ENCODE peak calls at places on chromosomes 7 and 10, in six cellular contexts. U is CD4-positive, alpha-beta memory T cell; I is effector memory CD4-positive, alpha-beta T cell; M is A549; Z is neuronal stem cell; L is right lobe of liver. T is an unnamed sample.

GRCh38 chr10:89516149-89516832 is 19.1 kb downstream of the SLC16A12 start:
- DNase-seq in I (no peak), M (peak; percentile 27), Z (no peak), U (no peak), L (no peak), T (peak; percentile 48)

GRCh38 chr10:36872702-36873393 is 252.6 kb upstream of the ANKRD30A start:
- DNase-seq in U (no peak), L (no peak), M (no peak), I (no peak), Z (no peak), T (no peak)

GRCh38 chr7:1040790-1041189 is 3.6 kb upstream of the GPR146 start:
- DNase-seq in M (no peak), Z (no peak), U (no peak), L (no peak), I (no peak), T (no peak)

GRCh38 chr7:106982415-106982814 is 62.1 kb upstream of the PRKAR2B start:
- DNase-seq in U (no peak), I (no peak), L (no peak), M (no peak), Z (no peak), T (no peak)

GRCh38 chr10:48609899-48610584 is 5.2 kb upstream of the ARHGAP22 start:
- DNase-seq in Z (no peak), L (no peak), U (no peak), I (no peak), M (no peak), T (no peak)

GRCh38 chr7:29988391-29989256 is 977 bp downstream of the SCRN1 start:
- DNase-seq in L (peak; percentile 66), M (peak; percentile 84), I (no peak), U (peak; percentile 19), Z (peak; percentile 26), T (peak; percentile 59)

GRCh38 chr10:127999291-127999690 is 92.4 kb downstream of the PTPRE start:
- DNase-seq in Z (no peak), M (no peak), U (no peak), L (no peak), I (no peak), T (no peak)

GRCh38 chr10:121449457-121450045 is 148.7 kb downstream of the FGFR2 start:
- DNase-seq in U (no peak), I (no peak), Z (no peak), L (no peak), M (no peak), T (no peak)

GRCh38 chr10:35506741-35507140 is 98.4 kb upstream of the GJD4 start:
- DNase-seq in M (no peak), Z (no peak), L (no peak), U (no peak), I (no peak), T (no peak)

GRCh38 chr10:93060887-93061593 is 442 bp downstream of the CYP26C1 start:
- DNase-seq in L (no peak), I (no peak), M (no peak), U (no peak), Z (no peak), T (no peak)

GRCh38 chr7:17070117-17070750 is 188.5 kb upstream of the AGR3 start:
- DNase-seq in M (no peak), L (no peak), Z (no peak), U (no peak), I (no peak), T (no peak)

GRCh38 chr7:72335561-72336381 is 76.4 kb downstream of the CALN1 start:
- DNase-seq in U (no peak), L (no peak), I (no peak), Z (no peak), M (no peak), T (no peak)

GRCh38 chr7:125059861-125060456 is 130.3 kb upstream of the POT1 start:
- DNase-seq in M (no peak), I (no peak), L (no peak), Z (no peak), U (no peak), T (no peak)

GRCh38 chr7:26500749-26501352 is 209.2 kb downstream of the SNX10 start:
- DNase-seq in Z (no peak), U (peak; percentile 8), L (no peak), I (no peak), M (peak; percentile 49), T (no peak)

GRCh38 chr10:93073539-93074136 is at the start of gene CYP26A1:
- DNase-seq in L (peak; percentile 80), Z (no peak), M (peak; percentile 60), U (no peak), I (no peak), T (no peak)

GRCh38 chr7:26990268-26990667 is 105.5 kb downstream of the HOXA1 start:
- DNase-seq in Z (no peak), M (no peak), U (no peak), I (no peak), L (no peak), T (no peak)

GRCh38 chr10:79079490-79080355 is 11.0 kb downstream of the ZMIZ1 start:
- DNase-seq in U (no peak), I (no peak), M (peak; percentile 41), L (no peak), Z (no peak), T (peak; percentile 62)

GRCh38 chr10:21926949-21927348 is 76.6 kb downstream of the DNAJC1 start:
- DNase-seq in L (no peak), Z (no peak), M (peak; percentile 74), U (no peak), I (no peak), T (no peak)

GRCh38 chr7:129952653-129953560 is at the start of gene UBE2H:
- DNase-seq in M (peak; percentile 92), Z (peak; percentile 95), U (peak; percentile 85), L (peak; percentile 95), I (peak; percentile 87), T (peak; percentile 92)

GRCh38 chr10:70442332-70442988 is 979 bp upstream of the NODAL start:
- DNase-seq in U (no peak), L (no peak), I (no peak), M (no peak), Z (no peak), T (no peak)

GRCh38 chr7:36430171-36430570 is 40.5 kb downstream of the ANLN start:
- DNase-seq in U (no peak), I (no peak), Z (no peak), M (no peak), L (no peak), T (no peak)

GRCh38 chr7:79810945-79811344 is 323.7 kb upstream of the GNAI1 start:
- DNase-seq in U (no peak), I (no peak), Z (no peak), L (no peak), M (no peak), T (no peak)

GRCh38 chr10:28564905-28565304 is 32.0 kb downstream of the WAC start:
- DNase-seq in U (no peak), I (no peak), Z (no peak), L (no peak), M (no peak), T (no peak)

GRCh38 chr10:59135275-59135674 is 41.2 kb upstream of the PHYHIPL start:
- DNase-seq in I (no peak), M (no peak), L (peak; percentile 37), Z (no peak), U (no peak), T (no peak)

GRCh38 chr10:63547628-63548356 is 26.6 kb downstream of the REEP3 start:
- DNase-seq in M (no peak), I (no peak), L (no peak), Z (no peak), U (no peak), T (peak; percentile 17)

GRCh38 chr10:44806895-44807294 is 104.2 kb upstream of the TMEM72 start:
- DNase-seq in Z (no peak), M (no peak), U (no peak), I (no peak), L (no peak), T (no peak)

GRCh38 chr7:157292258-157292657 is 44.5 kb upstream of the DNAJB6 start:
- DNase-seq in Z (no peak), I (no peak), M (no peak), L (no peak), U (no peak), T (no peak)
- H3K27ac ChIP-seq in Z (no peak overlapping the region), I (no peak overlapping the region), M (peak overlapping the region; percentile 23), L (no peak overlapping the region), U (no peak overlapping the region), T (no peak overlapping the region)

DNA sequence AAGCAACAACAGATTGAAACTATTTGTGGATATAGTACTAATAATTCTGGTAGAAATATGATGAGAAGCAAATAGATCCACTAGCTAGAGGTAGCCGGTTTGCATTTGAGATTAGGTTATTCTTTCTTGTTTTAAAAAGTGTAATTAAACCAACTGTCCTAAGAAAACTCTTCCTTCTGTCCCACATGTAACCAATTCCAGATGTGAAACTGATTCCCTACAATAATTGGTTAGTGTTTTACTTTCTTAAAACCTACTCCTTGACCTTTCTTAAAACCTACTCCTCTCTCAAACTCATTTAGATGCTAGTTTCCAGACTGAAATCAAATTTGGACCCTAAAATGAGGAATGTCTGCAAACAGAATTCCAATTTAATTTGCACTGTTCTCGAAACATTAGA is 521.5 kb downstream of the SUGCT start:
- DNase-seq in I (no peak), Z (no peak), L (no peak), M (no peak), U (no peak), T (no peak)
- H3K4me3 ChIP-seq in I (no peak overlapping the region), Z (no peak overlapping the region), L (no peak overlapping the region), M (no peak overlapping the region), U (no peak overlapping the region), T (no peak overlapping the region)

GRCh38 chr10:71968553-71969474 is 4.6 kb downstream of the CHST3 start:
- DNase-seq in M (peak; percentile 51), U (no peak), I (no peak), Z (no peak), L (no peak), T (no peak)

GRCh38 chr10:71970869-71971268 is 6.7 kb downstream of the CHST3 start:
- DNase-seq in L (no peak), M (no peak), Z (no peak), U (no peak), I (no peak), T (no peak)

GRCh38 chr10:71970331-71970730 is 6.1 kb downstream of the CHST3 start:
- DNase-seq in I (no peak), U (no peak), M (peak; percentile 79), L (no peak), Z (no peak), T (no peak)

GRCh38 chr10:71971311-71971731 is 7.1 kb downstream of the CHST3 start:
- DNase-seq in U (no peak), Z (no peak), M (no peak), I (no peak), L (no peak), T (no peak)

GRCh38 chr10:71969929-71970328 is 5.7 kb downstream of the CHST3 start:
- DNase-seq in L (no peak), Z (no peak), I (no peak), U (no peak), M (no peak), T (no peak)
- H3K4me1 ChIP-seq in L (no peaks in the 10 kb centered on the region), Z (peaks cover 13% of the 10 kb centered on the region), I (no peaks in the 10 kb centered on the region), U (peaks cover 4% of the 10 kb centered on the region), M (peaks cover 93% of the 10 kb centered on the region), T (peaks cover 97% of the 10 kb centered on the region)

DNA sequence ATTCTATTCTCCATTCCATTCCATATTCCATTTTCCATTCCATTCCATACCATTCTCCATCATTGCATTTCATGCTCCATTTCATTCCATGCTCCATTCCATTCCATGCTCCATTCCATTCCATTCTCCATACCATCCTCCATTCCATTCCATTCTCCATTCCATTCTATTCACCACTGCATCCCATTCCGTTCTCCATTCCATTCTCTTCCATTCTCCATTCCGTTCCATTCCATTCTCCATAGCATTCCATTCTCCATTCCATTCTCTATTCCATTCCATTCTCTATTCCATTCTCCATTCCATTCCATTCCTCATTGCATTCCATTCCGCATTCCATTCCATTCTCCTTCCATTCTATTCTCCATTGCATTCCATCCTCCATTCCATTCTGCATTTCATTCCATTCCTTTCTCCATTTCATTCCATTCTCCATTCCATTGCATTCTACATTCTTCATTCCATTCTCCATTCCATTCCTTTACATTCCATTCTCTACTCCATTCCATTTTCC is 84.0 kb downstream of the NSUN6 start:
- DNase-seq in U (no peak), Z (no peak), I (no peak), M (no peak), L (no peak), T (no peak)
- H3K27ac ChIP-seq in U (no peak overlapping the region), Z (no peak overlapping the region), I (no peak overlapping the region), M (no peak overlapping the region), L (no peak overlapping the region), T (no peak overlapping the region)

T was measured in heart right ventricle.